ENCODE peak calls at places on chromosomes 3 and 15, in five cellular contexts. One of them, this sample, is unnamed.

GRCh38 chr3:78434801-78435200 is 1333.0 kb downstream of the ROBO1 start:
- ATAC-seq in K562: no peak
- ATAC-seq in HepG2: no peak
- ATAC-seq in GM12878: no peak
- ATAC-seq in upper lobe of left lung: no peak
- ATAC-seq in this sample: no peak

GRCh38 chr15:56053046-56053400 is 59.6 kb upstream of the NEDD4 start:
- ATAC-seq in K562: peak; percentile 26
- ATAC-seq in HepG2: no peak
- ATAC-seq in GM12878: no peak
- ATAC-seq in upper lobe of left lung: no peak
- ATAC-seq in this sample: no peak

GRCh38 chr3:129536806-129537205 is 6.2 kb upstream of the H1-8 start:
- ATAC-seq in K562: no peak
- ATAC-seq in HepG2: no peak
- ATAC-seq in GM12878: no peak
- ATAC-seq in upper lobe of left lung: no peak
- ATAC-seq in this sample: no peak

GRCh38 chr3:56593455-56594158 is 36.6 kb downstream of the CCDC66 start:
- ATAC-seq in K562: no peak
- ATAC-seq in HepG2: no peak
- ATAC-seq in GM12878: no peak
- ATAC-seq in upper lobe of left lung: no peak
- ATAC-seq in this sample: no peak

GRCh38 chr3:55692295-55692957 is 205.3 kb upstream of the WNT5A start:
- ATAC-seq in K562: no peak
- ATAC-seq in HepG2: no peak
- ATAC-seq in GM12878: no peak
- ATAC-seq in upper lobe of left lung: no peak
- ATAC-seq in this sample: no peak

GRCh38 chr15:76865548-76865991 is 39.6 kb downstream of the SCAPER start:
- ATAC-seq in K562: no peak
- ATAC-seq in HepG2: no peak
- ATAC-seq in GM12878: peak; percentile 63
- ATAC-seq in upper lobe of left lung: no peak
- ATAC-seq in this sample: no peak

GRCh38 chr3:46334911-46335478 is 18.9 kb upstream of the CCR2 start:
- ATAC-seq in K562: no peak
- ATAC-seq in HepG2: no peak
- ATAC-seq in GM12878: no peak
- ATAC-seq in upper lobe of left lung: peak; percentile 17
- ATAC-seq in this sample: no peak

GRCh38 chr3:102034639-102035038 is 185.3 kb downstream of the NFKBIZ start:
- ATAC-seq in K562: no peak
- ATAC-seq in HepG2: no peak
- ATAC-seq in GM12878: peak; percentile 80
- ATAC-seq in upper lobe of left lung: no peak
- ATAC-seq in this sample: no peak

GRCh38 chr3:182947892-182948291 is 32.4 kb downstream of the DCUN1D1 start:
- ATAC-seq in K562: peak; percentile 94
- ATAC-seq in HepG2: peak; percentile 89
- ATAC-seq in GM12878: peak; percentile 86
- ATAC-seq in upper lobe of left lung: peak; percentile 23
- ATAC-seq in this sample: no peak

GRCh38 chr3:32686713-32687112 is 1.7 kb downstream of the CNOT10 start:
- ATAC-seq in K562: peak; percentile 4
- ATAC-seq in HepG2: no peak
- ATAC-seq in GM12878: no peak
- ATAC-seq in upper lobe of left lung: no peak
- ATAC-seq in this sample: no peak

GRCh38 chr3:32681811-32682210 is 3.2 kb upstream of the CNOT10 start:
- ATAC-seq in K562: no peak
- ATAC-seq in HepG2: no peak
- ATAC-seq in GM12878: no peak
- ATAC-seq in upper lobe of left lung: no peak
- ATAC-seq in this sample: no peak

GRCh38 chr3:32684029-32684799 is 774 bp upstream of the CNOT10 start:
- ATAC-seq in K562: no peak
- ATAC-seq in HepG2: no peak
- ATAC-seq in GM12878: no peak
- ATAC-seq in upper lobe of left lung: no peak
- ATAC-seq in this sample: no peak

GRCh38 chr3:32685604-32686185 is 707 bp downstream of the CNOT10 start:
- ATAC-seq in K562: peak; percentile 20
- ATAC-seq in HepG2: peak; percentile 3
- ATAC-seq in GM12878: peak; percentile 33
- ATAC-seq in upper lobe of left lung: no peak
- ATAC-seq in this sample: no peak

DNA sequence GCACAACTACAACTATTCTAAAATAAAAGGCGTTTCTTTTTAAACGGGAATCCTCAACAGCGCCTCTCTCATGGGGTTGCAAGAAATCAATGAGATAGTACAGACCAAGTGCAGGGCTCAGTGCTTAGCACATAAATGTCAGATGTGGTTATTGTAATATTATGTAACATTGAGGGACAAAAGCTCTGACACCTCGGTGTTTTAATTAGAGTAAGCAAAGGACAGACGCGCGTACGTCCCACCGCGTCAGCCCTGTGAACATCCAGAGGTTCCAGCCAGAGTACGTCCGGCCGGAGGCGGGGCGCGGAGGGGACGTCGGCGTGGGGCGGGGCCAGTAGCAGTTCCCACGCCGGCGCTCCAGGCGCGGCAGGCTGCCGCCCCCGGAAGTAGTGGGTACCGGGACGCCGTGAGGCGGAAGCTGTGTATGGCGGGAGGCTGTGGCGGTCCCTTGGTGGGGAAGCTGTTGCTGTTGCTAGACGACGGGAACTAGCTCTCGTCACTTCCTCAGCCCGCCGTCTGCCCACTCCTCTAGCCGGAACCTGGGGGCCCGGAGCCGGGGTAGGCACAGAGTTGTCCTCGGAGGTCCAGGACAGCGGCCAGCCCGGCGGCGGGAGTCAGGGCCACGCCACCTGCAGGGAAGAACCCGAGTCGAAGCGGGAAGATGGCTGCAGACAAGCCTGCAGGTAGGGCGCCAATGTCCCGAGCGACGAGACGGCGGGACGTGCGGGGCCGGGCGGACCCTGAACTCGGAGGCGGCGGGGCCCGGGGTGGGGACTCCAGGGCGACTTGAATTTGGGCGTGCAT is at the start of gene CNOT10:
- ATAC-seq in K562: peak; percentile 96
- ATAC-seq in HepG2: peak; percentile 98
- ATAC-seq in GM12878: peak; percentile 97
- ATAC-seq in upper lobe of left lung: peak; percentile 100
- ATAC-seq in this sample: peak; percentile 100
- TF ChIP-seq POLR2AphosphoS5 in K562: peak; percentile 85
- TF ChIP-seq POLR2AphosphoS5 in HepG2: peak; percentile 68
- TF ChIP-seq POLR2AphosphoS5 in GM12878: peak; percentile 71
- TF ChIP-seq POLR2AphosphoS5 in upper lobe of left lung: peak; percentile 81
- TF ChIP-seq POLR2AphosphoS5 in this sample: peak; percentile 60

GRCh38 chr15:40941528-40942336 is 11.5 kb upstream of the CHAC1 start:
- ATAC-seq in K562: peak; percentile 94
- ATAC-seq in HepG2: peak; percentile 77
- ATAC-seq in GM12878: peak; percentile 82
- ATAC-seq in upper lobe of left lung: peak; percentile 96
- ATAC-seq in this sample: peak; percentile 93
- TF ChIP-seq POLR2A in K562: peak; percentile 54
- TF ChIP-seq POLR2A in HepG2: peak; percentile 40
- TF ChIP-seq POLR2A in GM12878: peak; percentile 75
- TF ChIP-seq POLR2A in upper lobe of left lung: peak; percentile 55
- TF ChIP-seq POLR2A in this sample: peak; percentile 50

DNA sequence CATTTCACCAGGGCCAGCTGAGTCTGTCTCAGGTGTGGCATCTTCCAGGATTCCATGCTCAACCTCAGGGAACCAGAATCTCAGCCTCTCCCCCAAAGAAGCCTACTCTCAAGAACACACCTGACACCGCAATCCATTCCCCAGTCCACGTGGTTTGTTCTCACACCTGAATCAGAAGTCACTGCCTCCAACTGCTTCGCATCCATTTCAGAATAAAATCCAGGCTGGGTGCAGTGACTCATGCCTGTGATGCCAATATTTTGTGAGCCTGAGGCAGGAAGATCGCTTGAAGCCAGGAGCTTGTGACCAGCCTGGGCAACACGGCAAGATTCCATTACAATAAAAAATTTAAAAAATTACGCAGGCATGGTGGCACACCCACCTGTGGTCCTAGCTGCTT is 212.2 kb downstream of the FOXP1 start:
- ATAC-seq in K562: no peak
- ATAC-seq in HepG2: no peak
- ATAC-seq in GM12878: no peak
- ATAC-seq in upper lobe of left lung: no peak
- ATAC-seq in this sample: no peak
- TF ChIP-seq EP300 in K562: no peak
- TF ChIP-seq EP300 in HepG2: no peak
- TF ChIP-seq EP300 in GM12878: no peak
- TF ChIP-seq EP300 in upper lobe of left lung: no peak
- TF ChIP-seq EP300 in this sample: no peak

GRCh38 chr3:14691239-14691638 is 16.3 kb downstream of the C3orf20 start:
- ATAC-seq in K562: no peak
- ATAC-seq in HepG2: no peak
- ATAC-seq in GM12878: peak; percentile 69
- ATAC-seq in upper lobe of left lung: no peak
- ATAC-seq in this sample: no peak
- TF ChIP-seq POLR2AphosphoS5 in K562: no peak
- TF ChIP-seq POLR2AphosphoS5 in HepG2: no peak
- TF ChIP-seq POLR2AphosphoS5 in GM12878: no peak
- TF ChIP-seq POLR2AphosphoS5 in upper lobe of left lung: no peak
- TF ChIP-seq POLR2AphosphoS5 in this sample: no peak

GRCh38 chr3:32395451-32395970 is 3.9 kb downstream of the CMTM7 start:
- ATAC-seq in K562: no peak
- ATAC-seq in HepG2: no peak
- ATAC-seq in GM12878: no peak
- ATAC-seq in upper lobe of left lung: no peak
- ATAC-seq in this sample: no peak

GRCh38 chr3:32392530-32393302 is 1.1 kb downstream of the CMTM7 start:
- ATAC-seq in K562: peak; percentile 48
- ATAC-seq in HepG2: peak; percentile 68
- ATAC-seq in GM12878: peak; percentile 45
- ATAC-seq in upper lobe of left lung: peak; percentile 83
- ATAC-seq in this sample: peak; percentile 37

GRCh38 chr3:32387512-32387911 is 4.1 kb upstream of the CMTM7 start:
- ATAC-seq in K562: no peak
- ATAC-seq in HepG2: no peak
- ATAC-seq in GM12878: no peak
- ATAC-seq in upper lobe of left lung: no peak
- ATAC-seq in this sample: no peak

GRCh38 chr3:32391643-32392529 is at the start of gene CMTM7:
- ATAC-seq in K562: peak; percentile 77
- ATAC-seq in HepG2: peak; percentile 91
- ATAC-seq in GM12878: peak; percentile 79
- ATAC-seq in upper lobe of left lung: peak; percentile 95
- ATAC-seq in this sample: peak; percentile 88
- TF ChIP-seq POLR2A in K562: no peak
- TF ChIP-seq POLR2A in HepG2: peak; percentile 70
- TF ChIP-seq POLR2A in GM12878: no peak
- TF ChIP-seq POLR2A in upper lobe of left lung: peak; percentile 60
- TF ChIP-seq POLR2A in this sample: peak; percentile 58

GRCh38 chr3:16849240-16849639 is 35.5 kb upstream of the PLCL2 start:
- ATAC-seq in K562: no peak
- ATAC-seq in HepG2: no peak
- ATAC-seq in GM12878: peak; percentile 94
- ATAC-seq in upper lobe of left lung: peak; percentile 82
- ATAC-seq in this sample: peak; percentile 52
- TF ChIP-seq EP300 in K562: no peak
- TF ChIP-seq EP300 in HepG2: no peak
- TF ChIP-seq EP300 in GM12878: no peak
- TF ChIP-seq EP300 in upper lobe of left lung: no peak
- TF ChIP-seq EP300 in this sample: no peak

GRCh38 chr3:186614266-186614596 is 1.4 kb downstream of the AHSG start:
- ATAC-seq in K562: no peak
- ATAC-seq in HepG2: no peak
- ATAC-seq in GM12878: no peak
- ATAC-seq in upper lobe of left lung: no peak
- ATAC-seq in this sample: no peak

GRCh38 chr3:186616299-186616617 is 3.4 kb downstream of the AHSG start:
- ATAC-seq in K562: no peak
- ATAC-seq in HepG2: no peak
- ATAC-seq in GM12878: no peak
- ATAC-seq in upper lobe of left lung: no peak
- ATAC-seq in this sample: no peak

GRCh38 chr3:186612721-186613636 is at the start of gene AHSG:
- ATAC-seq in K562: no peak
- ATAC-seq in HepG2: peak; percentile 89
- ATAC-seq in GM12878: no peak
- ATAC-seq in upper lobe of left lung: no peak
- ATAC-seq in this sample: no peak

GRCh38 chr3:186613637-186614265 is 891 bp downstream of the AHSG start:
- ATAC-seq in K562: no peak
- ATAC-seq in HepG2: no peak
- ATAC-seq in GM12878: no peak
- ATAC-seq in upper lobe of left lung: no peak
- ATAC-seq in this sample: no peak

DNA sequence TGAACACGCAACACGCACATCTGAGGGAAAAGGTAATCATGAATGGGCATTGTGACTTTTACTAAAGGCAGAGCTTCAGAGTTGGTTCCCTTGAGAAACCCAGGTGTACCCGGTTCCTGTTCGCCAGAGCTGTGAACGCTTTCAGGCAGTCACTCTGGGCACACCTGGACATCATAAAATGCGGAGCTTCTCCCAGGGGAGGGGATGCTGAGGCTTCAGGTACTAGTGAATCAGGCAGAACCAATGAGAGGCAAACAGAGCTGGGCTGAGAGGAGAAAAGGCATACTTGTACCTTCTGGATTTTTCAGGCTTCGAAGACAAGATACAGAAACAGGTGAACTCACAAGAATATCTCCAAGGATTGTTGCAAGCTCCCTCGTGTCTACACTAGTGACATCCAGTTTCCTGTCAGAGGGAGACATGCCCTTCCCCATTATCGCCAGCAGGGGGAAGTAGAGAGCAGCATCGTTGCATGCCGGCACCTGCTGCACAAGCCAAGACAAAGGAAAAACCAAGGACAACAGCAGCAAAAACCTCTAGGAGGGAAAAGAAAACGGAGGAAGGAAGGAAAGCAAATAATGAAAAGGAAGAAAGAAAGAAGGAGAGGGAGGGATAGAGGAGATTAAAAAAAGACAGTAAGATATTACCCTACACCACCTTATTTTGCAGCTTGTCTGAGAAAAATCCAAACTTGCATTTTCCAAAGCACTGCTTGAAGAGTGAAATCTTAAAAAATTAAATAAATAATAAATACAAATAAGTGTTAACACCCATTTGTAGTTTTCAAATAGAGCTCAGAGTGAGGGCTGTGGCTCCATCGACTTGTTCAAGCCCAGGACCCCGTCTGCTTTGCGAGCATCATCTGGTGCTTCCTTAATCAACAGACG is 2.0 kb downstream of the AHSG start:
- ATAC-seq in K562: peak; percentile 88
- ATAC-seq in HepG2: peak; percentile 7
- ATAC-seq in GM12878: peak; percentile 81
- ATAC-seq in upper lobe of left lung: peak; percentile 87
- ATAC-seq in this sample: peak; percentile 54
- TF ChIP-seq POLR2AphosphoS5 in K562: no peak
- TF ChIP-seq POLR2AphosphoS5 in HepG2: peak; percentile 67
- TF ChIP-seq POLR2AphosphoS5 in GM12878: no peak
- TF ChIP-seq POLR2AphosphoS5 in upper lobe of left lung: no peak
- TF ChIP-seq POLR2AphosphoS5 in this sample: no peak

This sample was measured in gastroesophageal sphincter.